ENCODE peak calls at places on chromosomes 11 and 22, in seven cellular contexts. B is body of pancreas, T is fibroblast of lung, U is thyroid gland, J is GM23248, Y is psoas muscle, N is HepG2. Z is an unnamed sample. For H3K27me3, the result is how much of the 10 kb centered on the place peaks cover.

GRCh38 chr11:91947215-91947614 is 277.4 kb upstream of the FAT3 start:
- DNase-seq in B (peak), T (peak), U (no peak), J (peak), Y (no peak), N (no peak), Z (peak)

GRCh38 chr11:124194696-124195418 is 11.7 kb downstream of the OR10D3 start:
- DNase-seq in B (peak), T (peak), U (peak), J (peak), Y (no peak), N (peak), Z (peak)

GRCh38 chr11:111510311-111510710 is 1.9 kb downstream of the BTG4 start:
- DNase-seq in B (no peak), T (no peak), U (no peak), J (no peak), Y (no peak), N (no peak), Z (no peak)

GRCh38 chr11:952406-953385 is 27.0 kb downstream of the AP2A2 start:
- DNase-seq in B (peak), T (peak), U (no peak), J (peak), Y (no peak), N (peak), Z (peak)

GRCh38 chr11:96001037-96001436 is 77.1 kb upstream of the MTMR2 start:
- DNase-seq in B (peak), T (peak), U (peak), J (peak), Y (peak), N (no peak), Z (no peak)

GRCh38 chr11:121553806-121554205 is 101.0 kb upstream of the SORL1-AS1 start:
- DNase-seq in B (peak), T (no peak), U (peak), J (no peak), Y (no peak), N (peak), Z (peak)

GRCh38 chr11:6251990-6252473 is 7.6 kb upstream of the CCKBR start:
- DNase-seq in B (peak), T (peak), U (no peak), J (peak), Y (no peak), N (no peak), Z (peak)

GRCh38 chr11:8292351-8292750 is 28.7 kb upstream of the LMO1 start:
- DNase-seq in B (no peak), T (no peak), U (no peak), J (no peak), Y (no peak), N (no peak), Z (no peak)

GRCh38 chr11:69368119-69368880 is 74.3 kb downstream of the MYEOV start:
- DNase-seq in B (no peak), T (no peak), U (no peak), J (no peak), Y (no peak), N (no peak), Z (no peak)

GRCh38 chr11:8928981-8929615 is 3.6 kb downstream of the C11orf16 start:
- DNase-seq in B (no peak), T (no peak), U (no peak), J (peak), Y (no peak), N (peak), Z (no peak)

GRCh38 chr22:20563464-20563906 is 56.1 kb downstream of the MED15 start:
- DNase-seq in B (no peak), T (no peak), U (no peak), J (no peak), Y (no peak), N (no peak), Z (no peak)

GRCh38 chr22:47990486-47990885 is 1228.0 kb downstream of the TBC1D22A start:
- DNase-seq in B (no peak), T (no peak), U (no peak), J (no peak), Y (no peak), N (no peak), Z (no peak)

GRCh38 chr22:49824185-49824925 is 3.3 kb downstream of the BRD1 start:
- DNase-seq in B (no peak), T (no peak), U (no peak), J (no peak), Y (no peak), N (no peak), Z (no peak)

GRCh38 chr11:44573333-44573732 is 7.9 kb downstream of the CD82 start:
- DNase-seq in B (no peak), T (no peak), U (no peak), J (peak), Y (no peak), N (no peak), Z (peak)

GRCh38 chr11:92482502-92482901 is 257.9 kb downstream of the FAT3 start:
- DNase-seq in B (no peak), T (no peak), U (no peak), J (no peak), Y (no peak), N (no peak), Z (no peak)

GRCh38 chr11:73288197-73288872 is 16.2 kb downstream of the P2RY6 start:
- DNase-seq in B (no peak), T (no peak), U (no peak), J (no peak), Y (no peak), N (no peak), Z (no peak)

GRCh38 chr11:76699461-76700091 is 29.0 kb upstream of the LRRC32 start:
- DNase-seq in B (no peak), T (no peak), U (no peak), J (peak), Y (no peak), N (no peak), Z (no peak)

GRCh38 chr11:117915672-117916235 is 13.4 kb downstream of the TMPRSS13 start:
- DNase-seq in B (no peak), T (no peak), U (no peak), J (no peak), Y (no peak), N (no peak), Z (no peak)

GRCh38 chr11:66061268-66061667 is 8.8 kb upstream of the PACS1 start:
- DNase-seq in B (no peak), T (no peak), U (no peak), J (no peak), Y (no peak), N (no peak), Z (no peak)

GRCh38 chr22:17781319-17782031 is 7.2 kb upstream of the BID start:
- DNase-seq in B (peak), T (peak), U (peak), J (peak), Y (no peak), N (peak), Z (no peak)

GRCh38 chr22:47474895-47475294 is 712.4 kb downstream of the TBC1D22A start:
- DNase-seq in B (no peak), T (peak), U (no peak), J (no peak), Y (no peak), N (no peak), Z (no peak)

GRCh38 chr11:25200925-25201324 is 704.1 kb downstream of the LUZP2 start:
- DNase-seq in B (no peak), T (no peak), U (no peak), J (no peak), Y (no peak), N (no peak), Z (no peak)

GRCh38 chr11:25197515-25197914 is 700.7 kb downstream of the LUZP2 start:
- DNase-seq in B (no peak), T (no peak), U (no peak), J (no peak), Y (no peak), N (no peak), Z (no peak)

DNA sequence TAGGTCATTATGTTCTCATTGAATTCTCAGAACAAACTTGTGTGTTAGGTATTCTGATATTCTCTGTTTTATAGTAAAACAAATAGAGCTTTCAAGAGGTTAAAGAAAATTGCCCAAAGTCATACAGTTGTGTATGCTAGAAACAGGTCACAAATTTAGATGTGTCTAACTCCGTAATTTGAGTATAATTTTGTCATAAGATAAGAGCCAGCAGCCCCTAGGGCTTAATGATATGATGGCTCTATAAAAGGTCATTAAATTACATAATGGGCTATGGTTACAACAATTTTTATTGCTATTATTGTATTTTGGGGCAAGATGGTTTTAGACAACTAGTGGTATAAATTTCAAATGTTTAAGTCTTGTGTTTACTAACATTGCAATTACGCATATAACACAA is 701.9 kb downstream of the LUZP2 start:
- DNase-seq in B (no peak), T (no peak), U (no peak), J (no peak), Y (no peak), N (no peak), Z (no peak)
- H3K27me3 ChIP-seq in B (under half), T (under half), U (under half), J (under half), Y (under half), N (under half), Z (under half)

GRCh38 chr22:27859336-27859735 is 57.8 kb upstream of the MN1 start:
- DNase-seq in B (no peak), T (no peak), U (no peak), J (no peak), Y (no peak), N (no peak), Z (no peak)
- H3K27ac ChIP-seq in B (peak), T (peak), U (peak), J (peak), Y (peak), N (no peak), Z (no peak)

DNA sequence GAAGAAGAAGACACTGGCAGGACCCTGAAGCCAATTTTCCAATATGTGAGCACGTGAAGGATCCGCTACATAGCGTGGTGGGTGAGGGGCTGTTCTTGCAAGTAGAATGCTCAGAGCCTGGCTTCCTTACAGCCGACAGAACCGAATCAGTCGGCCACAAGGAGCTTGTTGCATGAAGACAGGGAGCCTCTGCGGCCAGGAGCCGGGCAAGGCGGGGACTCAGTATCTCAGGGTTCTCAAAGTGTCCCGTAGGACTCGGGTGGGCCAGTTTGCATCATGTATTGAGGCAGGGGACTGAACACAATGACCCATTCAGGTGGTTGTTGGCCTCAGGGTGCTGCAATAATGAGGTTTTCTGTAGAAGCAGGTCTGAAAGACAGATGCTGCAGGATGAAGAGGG is 289.5 kb downstream of the NTM start:
- DNase-seq in B (no peak), T (no peak), U (no peak), J (no peak), Y (no peak), N (no peak), Z (no peak)
- H3K27me3 ChIP-seq in B (under half), T (under half), U (under half), J (under half), Y (under half), N (under half), Z (under half)

GRCh38 chr11:71452354-71453020 is 516 bp upstream of the NADSYN1 start:
- DNase-seq in B (peak), T (peak), U (peak), J (peak), Y (no peak), N (peak), Z (peak)

GRCh38 chr11:71453021-71453910 is at the start of gene NADSYN1:
- DNase-seq in B (peak), T (peak), U (peak), J (peak), Y (peak), N (peak), Z (peak)

GRCh38 chr11:71454470-71455113 is 1.6 kb downstream of the NADSYN1 start:
- DNase-seq in B (peak), T (no peak), U (peak), J (no peak), Y (no peak), N (no peak), Z (peak)

GRCh38 chr11:71451596-71452353 is 1.2 kb upstream of the NADSYN1 start:
- DNase-seq in B (peak), T (no peak), U (peak), J (no peak), Y (no peak), N (peak), Z (peak)

DNA sequence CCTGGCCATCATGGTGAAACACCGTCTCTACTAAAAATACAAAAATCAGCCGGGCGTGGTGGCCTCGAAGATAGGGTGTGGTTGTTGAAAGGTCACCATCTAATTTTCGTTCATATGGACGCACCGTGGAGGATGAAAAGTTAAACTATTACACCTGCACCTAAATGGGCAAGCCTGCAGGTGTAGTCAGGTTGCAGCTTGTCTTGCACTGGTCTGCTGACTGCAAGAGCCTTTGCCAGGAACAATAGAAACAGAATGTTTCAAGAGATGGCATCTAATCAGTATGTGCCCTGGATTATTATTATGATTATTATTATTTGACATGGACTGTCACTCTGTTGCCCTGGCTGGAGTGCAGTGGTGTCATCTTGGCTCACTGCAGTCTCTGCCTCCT is 905 bp downstream of the NADSYN1 start:
- DNase-seq in B (no peak), T (no peak), U (no peak), J (no peak), Y (no peak), N (no peak), Z (peak)
- H3K27ac ChIP-seq in B (peak), T (peak), U (no peak), J (no peak), Y (no peak), N (no peak), Z (peak)

GRCh38 chr11:17752144-17752543 is 17.6 kb downstream of the KCNC1 start:
- DNase-seq in B (no peak), T (no peak), U (no peak), J (no peak), Y (no peak), N (no peak), Z (no peak)
- H3K27me3 ChIP-seq in B (under half), T (under half), U (under half), J (under half), Y (under half), N (under half), Z (under half)

DNA sequence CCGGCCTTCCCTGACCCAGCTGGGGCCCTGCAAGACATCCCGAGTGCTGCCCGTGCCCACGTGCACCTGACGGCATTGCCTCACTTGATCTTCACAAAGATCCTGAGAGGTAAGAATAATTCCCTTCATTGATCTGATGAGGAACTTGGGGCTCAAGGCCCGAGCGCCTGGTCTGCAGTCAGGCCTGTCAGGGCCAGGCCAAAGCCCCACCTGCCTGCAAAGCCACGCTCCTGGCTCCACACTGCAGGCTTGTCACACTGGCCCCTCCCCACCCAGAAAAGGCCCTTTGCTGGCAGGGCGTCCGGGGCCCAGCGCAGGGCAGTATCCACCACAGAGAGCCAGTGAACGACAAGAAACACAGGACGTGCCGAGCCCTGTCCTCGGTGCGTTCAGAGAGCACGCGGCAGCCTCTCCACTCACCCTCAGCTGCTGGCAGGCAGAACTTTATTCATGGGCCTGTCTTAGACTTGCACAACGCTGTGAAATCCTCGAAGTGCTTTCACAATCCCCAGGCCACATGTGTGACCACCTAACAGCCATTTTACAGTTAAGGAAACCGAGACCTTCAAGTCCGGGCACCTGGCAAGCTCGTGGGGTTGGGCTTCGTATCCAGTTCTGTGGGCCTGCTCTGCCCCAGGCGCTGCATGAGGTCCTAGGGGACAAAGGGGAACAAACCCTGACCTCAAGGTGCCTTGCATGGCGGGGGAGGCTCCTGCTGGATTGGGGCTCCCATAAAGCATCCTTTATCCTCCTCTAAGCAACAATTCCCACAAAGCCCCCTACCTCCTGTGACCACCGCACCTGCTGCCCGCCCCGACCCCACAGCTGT is 14.7 kb downstream of the KIAA0930 start:
- DNase-seq in B (peak), T (peak), U (peak), J (peak), Y (peak), N (peak), Z (no peak)
- H3K27ac ChIP-seq in B (peak), T (no peak), U (no peak), J (peak), Y (no peak), N (peak), Z (peak)

DNA sequence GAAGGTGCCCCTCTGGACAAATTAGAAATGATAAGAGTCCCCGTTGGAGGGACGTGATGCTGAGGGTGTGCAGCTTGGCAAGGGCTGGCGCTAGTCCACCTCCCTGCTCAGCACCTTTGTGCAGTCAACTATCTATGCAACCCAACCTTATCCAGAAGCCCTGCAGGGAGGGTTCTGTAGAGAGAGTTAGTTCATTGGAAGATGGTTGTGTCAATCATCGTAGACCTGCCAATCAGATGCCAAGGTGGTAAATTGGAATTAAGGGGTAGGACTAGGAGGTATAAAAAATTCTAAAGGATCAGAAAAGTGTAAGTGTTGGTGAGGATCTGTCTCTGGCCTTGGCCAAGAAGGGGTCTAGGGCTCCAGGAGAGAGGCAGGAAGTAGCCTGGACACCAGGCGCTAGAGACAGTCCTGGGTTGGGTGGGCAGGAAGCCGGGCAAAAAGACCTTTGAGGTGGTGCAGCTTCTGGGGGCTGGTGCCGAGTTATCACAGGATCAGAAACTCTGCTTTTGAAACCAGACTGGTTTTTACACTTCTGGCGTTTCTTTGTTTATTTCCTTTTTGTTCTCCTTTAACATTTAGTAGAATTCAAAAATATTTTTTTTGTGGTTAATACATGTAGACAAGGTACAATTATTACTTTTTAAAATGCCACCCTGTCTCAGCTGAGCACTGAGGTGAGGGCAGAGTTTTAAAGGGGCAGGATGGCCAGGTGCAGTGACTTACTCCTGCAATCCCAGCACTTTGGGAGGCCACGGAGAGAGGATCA is 1.6 kb downstream of the C1QTNF6 start:
- DNase-seq in B (peak), T (peak), U (no peak), J (peak), Y (peak), N (peak), Z (peak)
- H3K27me3 ChIP-seq in B (under half), T (under half), U (under half), J (under half), Y (under half), N (under half), Z (under half)